ENCODE peak calls at places on chromosome 12, in five cellular contexts. A is activated CD4-positive, alpha-beta T cell treated with anti-CD3 and anti-CD28 coated beads, Interleukin-2, amount 50 U/mL, for 1 hour; F is activated T-helper 1 cell treated with Interleukin-2 at 50 U/mL for 16 hours; T is activated CD8-positive, alpha-beta memory T cell treated with anti-CD3 and anti-CD28 coated beads for 48 hours; Y is LoVo. Q is an unnamed sample.

GRCh38 chr12:68480526-68480925 is 130.2 kb upstream of the RAP1B start:
- DNase-seq in A (no peak), F (no peak), T (no peak), Y (no peak), Q (no peak)

GRCh38 chr12:31275491-31275890 is 50.5 kb downstream of the SINHCAF start:
- DNase-seq in A (no peak), F (no peak), T (no peak), Y (no peak), Q (no peak)

GRCh38 chr12:98456583-98457573 is 58.5 kb upstream of the TMPO start:
- DNase-seq in A (no peak), F (no peak), T (peak; percentile 10), Y (no peak), Q (peak; percentile 42)

GRCh38 chr12:27549801-27550652 is 26.0 kb downstream of the PPFIBP1 start:
- DNase-seq in A (no peak), F (no peak), T (no peak), Y (peak; percentile 94), Q (no peak)

GRCh38 chr12:57112492-57113294 is 1.5 kb upstream of the STAT6 start:
- DNase-seq in A (peak; percentile 85), F (no peak), T (no peak), Y (no peak), Q (no peak)

GRCh38 chr12:119444462-119445044 is 110.0 kb downstream of the CCDC60 start:
- DNase-seq in A (peak; percentile 8), F (no peak), T (peak; percentile 2), Y (peak; percentile 67), Q (peak; percentile 10)

GRCh38 chr12:28568709-28569108 is 378.5 kb downstream of the CCDC91 start:
- DNase-seq in A (no peak), F (no peak), T (no peak), Y (no peak), Q (no peak)

GRCh38 chr12:19624401-19624930 is 185.2 kb downstream of the AEBP2 start:
- DNase-seq in A (no peak), F (no peak), T (no peak), Y (no peak), Q (no peak)

GRCh38 chr12:127803545-127803944 is 463.4 kb upstream of the TMEM132C start:
- DNase-seq in A (no peak), F (no peak), T (no peak), Y (no peak), Q (no peak)

GRCh38 chr12:75585309-75585708 is 73.9 kb upstream of the KRR1 start:
- DNase-seq in A (no peak), F (no peak), T (no peak), Y (peak; percentile 16), Q (no peak)

GRCh38 chr12:21819236-21819635 is 44.7 kb upstream of the KCNJ8 start:
- DNase-seq in A (no peak), F (no peak), T (no peak), Y (peak; percentile 54), Q (no peak)

GRCh38 chr12:31868980-31869379 is 90.2 kb upstream of the RESF1 start:
- DNase-seq in A (no peak), F (no peak), T (no peak), Y (peak; percentile 35), Q (no peak)

GRCh38 chr12:78402366-78403134 is 462.0 kb upstream of the SYT1 start:
- DNase-seq in A (no peak), F (no peak), T (no peak), Y (no peak), Q (no peak)

GRCh38 chr12:57621497-57622292 is 10.5 kb downstream of the ARHGEF25 start:
- DNase-seq in A (peak; percentile 58), F (no peak), T (no peak), Y (peak; percentile 36), Q (peak; percentile 76)

GRCh38 chr12:110458756-110459155 is 8.6 kb upstream of the ARPC3 start:
- DNase-seq in A (no peak), F (no peak), T (no peak), Y (no peak), Q (no peak)

GRCh38 chr12:46385439-46385838 is 12.9 kb upstream of the SLC38A2 start:
- DNase-seq in A (no peak), F (no peak), T (no peak), Y (no peak), Q (no peak)

GRCh38 chr12:3107071-3107583 is 29.9 kb downstream of the TSPAN9 start:
- DNase-seq in A (no peak), F (no peak), T (no peak), Y (no peak), Q (no peak)

GRCh38 chr12:6226002-6226700 is 26.0 kb downstream of the CD9 start:
- DNase-seq in A (no peak), F (no peak), T (no peak), Y (peak; percentile 42), Q (no peak)

GRCh38 chr12:110501378-110501721 is 561 bp downstream of the VPS29 start:
- DNase-seq in A (peak; percentile 20), F (no peak), T (no peak), Y (peak; percentile 64), Q (no peak)

GRCh38 chr12:50201987-50202521 is 34.9 kb upstream of the CERS5 start:
- DNase-seq in A (no peak), F (no peak), T (no peak), Y (peak; percentile 92), Q (no peak)

GRCh38 chr12:95258803-95259202 is 41.2 kb downstream of the VEZT start:
- DNase-seq in A (no peak), F (no peak), T (no peak), Y (no peak), Q (no peak)

GRCh38 chr12:130804216-130804615 is 34.8 kb downstream of the STX2 start:
- DNase-seq in A (no peak), F (no peak), T (no peak), Y (no peak), Q (no peak)

GRCh38 chr12:54571857-54572195 is 16.6 kb downstream of the PPP1R1A start:
- DNase-seq in A (no peak), F (no peak), T (no peak), Y (no peak), Q (no peak)

GRCh38 chr12:111436811-111437210 is 31.1 kb downstream of the SH2B3 start:
- DNase-seq in A (no peak), F (no peak), T (no peak), Y (no peak), Q (no peak)

GRCh38 chr12:131902332-131903241 is 8.2 kb downstream of the ULK1 start:
- DNase-seq in A (no peak), F (no peak), T (no peak), Y (no peak), Q (peak; percentile 39)

GRCh38 chr12:101280006-101280505 is at the start of gene UTP20:
- DNase-seq in A (peak; percentile 93), F (peak; percentile 88), T (peak; percentile 78), Y (peak; percentile 96), Q (peak; percentile 83)

GRCh38 chr12:47844264-47845020 is 24.7 kb upstream of the HDAC7 start:
- DNase-seq in A (no peak), F (no peak), T (no peak), Y (no peak), Q (no peak)

GRCh38 chr12:113334786-113335539 is at the start of gene SLC8B1:
- DNase-seq in A (peak; percentile 85), F (peak; percentile 84), T (peak; percentile 94), Y (peak; percentile 94), Q (peak; percentile 91)

GRCh38 chr12:79083181-79083580 is 218.6 kb downstream of the SYT1 start:
- DNase-seq in A (no peak), F (no peak), T (no peak), Y (peak; percentile 28), Q (no peak)

GRCh38 chr12:31756977-31757420 is 28.2 kb upstream of the AMN1 start:
- DNase-seq in A (no peak), F (no peak), T (no peak), Y (peak; percentile 87), Q (no peak)

Q was measured in B cell.